ENCODE peak calls at places on chromosomes 13 and 19, in nine cellular contexts. R, O, C, X, F, E, K, W and G are unnamed samples.

GRCh38 chr19:43782689-43783231 is 2.0 kb upstream of the KCNN4 start:
- DNase-seq in R (no peak), O (no peak), C (no peak), X (no peak), F (peak), E (no peak), K (no peak), W (no peak), G (no peak)

GRCh38 chr19:43777163-43777700 is 3.5 kb downstream of the KCNN4 start:
- DNase-seq in R (peak), O (peak), C (peak), X (no peak), F (peak), E (no peak), K (no peak), W (no peak), G (peak)

GRCh38 chr13:59633290-59633689 is 530.4 kb downstream of the DIAPH3 start:
- DNase-seq in R (peak), O (no peak), C (no peak), X (no peak), F (no peak), E (no peak), K (no peak), W (no peak), G (no peak)

GRCh38 chr19:2693492-2693891 is 9.0 kb downstream of the GNG7 start:
- DNase-seq in R (no peak), O (no peak), C (no peak), X (no peak), F (no peak), E (no peak), K (no peak), W (no peak), G (no peak)

GRCh38 chr13:99378985-99379734 is 72.0 kb upstream of the GPR183 start:
- DNase-seq in R (no peak), O (no peak), C (no peak), X (no peak), F (no peak), E (no peak), K (no peak), W (no peak), G (no peak)

GRCh38 chr19:55358943-55359908 is 3.8 kb downstream of the GARIN5B start:
- DNase-seq in R (no peak), O (no peak), C (no peak), X (no peak), F (no peak), E (no peak), K (no peak), W (no peak), G (no peak)

GRCh38 chr13:33876716-33877394 is 58.9 kb downstream of the RFC3 start:
- DNase-seq in R (no peak), O (no peak), C (no peak), X (no peak), F (no peak), E (no peak), K (no peak), W (no peak), G (no peak)

GRCh38 chr13:50914301-50914700 is 4.7 kb downstream of the RNASEH2B start:
- DNase-seq in R (peak), O (no peak), C (no peak), X (no peak), F (no peak), E (no peak), K (no peak), W (no peak), G (no peak)

GRCh38 chr13:61136101-61136500 is 279.5 kb downstream of the PCDH20 start:
- DNase-seq in R (no peak), O (no peak), C (no peak), X (no peak), F (no peak), E (no peak), K (no peak), W (no peak), G (no peak)

GRCh38 chr13:52809310-52809769 is 39.1 kb downstream of the PCDH8 start:
- DNase-seq in R (peak), O (peak), C (no peak), X (no peak), F (no peak), E (no peak), K (peak), W (peak), G (no peak)

GRCh38 chr19:6056282-6056741 is 54.0 kb downstream of the RFX2 start:
- DNase-seq in R (no peak), O (no peak), C (no peak), X (no peak), F (no peak), E (no peak), K (peak), W (no peak), G (no peak)

GRCh38 chr19:35000647-35001501 is 751 bp downstream of the GRAMD1A start:
- DNase-seq in R (peak), O (peak), C (peak), X (peak), F (peak), E (no peak), K (no peak), W (peak), G (peak)

GRCh38 chr13:110332750-110333149 is 25.7 kb downstream of the COL4A2 start:
- DNase-seq in R (peak), O (no peak), C (no peak), X (no peak), F (no peak), E (no peak), K (no peak), W (no peak), G (no peak)

GRCh38 chr13:44131069-44131614 is 242.5 kb upstream of the SERP2 start:
- DNase-seq in R (no peak), O (no peak), C (no peak), X (no peak), F (no peak), E (no peak), K (no peak), W (no peak), G (no peak)

GRCh38 chr19:45773384-45773783 is 4.3 kb upstream of the SIX5 start:
- DNase-seq in R (no peak), O (no peak), C (no peak), X (no peak), F (no peak), E (no peak), K (no peak), W (no peak), G (no peak)

GRCh38 chr19:33245948-33246728 is 20.5 kb upstream of the SLC7A10 start:
- DNase-seq in R (no peak), O (peak), C (no peak), X (no peak), F (no peak), E (no peak), K (no peak), W (no peak), G (no peak)

GRCh38 chr19:12126707-12127106 is 13.4 kb downstream of the ZNF20 start:
- DNase-seq in R (peak), O (peak), C (no peak), X (no peak), F (no peak), E (no peak), K (no peak), W (no peak), G (no peak)

GRCh38 chr19:11446652-11447301 is 11.3 kb downstream of the PRKCSH start:
- DNase-seq in R (peak), O (peak), C (peak), X (peak), F (peak), E (no peak), K (no peak), W (peak), G (peak)

GRCh38 chr13:27631156-27631555 is 9.5 kb downstream of the POLR1D start:
- DNase-seq in R (no peak), O (no peak), C (no peak), X (no peak), F (no peak), E (no peak), K (no peak), W (no peak), G (no peak)

GRCh38 chr13:46546084-46546786 is 6.7 kb upstream of the LRCH1 start:
- DNase-seq in R (no peak), O (no peak), C (no peak), X (no peak), F (no peak), E (no peak), K (no peak), W (no peak), G (no peak)

GRCh38 chr19:10899171-10899653 is 27.9 kb downstream of the CARM1 start:
- DNase-seq in R (no peak), O (no peak), C (no peak), X (no peak), F (no peak), E (no peak), K (peak), W (no peak), G (no peak)

GRCh38 chr19:57682226-57682766 is 519 bp downstream of the ZNF551 start:
- DNase-seq in R (no peak), O (no peak), C (no peak), X (no peak), F (no peak), E (no peak), K (no peak), W (no peak), G (no peak)

GRCh38 chr13:51614350-51614786 is 30.1 kb downstream of the WDFY2 start:
- DNase-seq in R (no peak), O (no peak), C (peak), X (peak), F (peak), E (no peak), K (no peak), W (peak), G (peak)

GRCh38 chr19:35644206-35644986 is 2.9 kb downstream of the ETV2 start:
- DNase-seq in R (peak), O (peak), C (peak), X (peak), F (peak), E (peak), K (peak), W (peak), G (peak)

GRCh38 chr19:50567052-50567841 is 988 bp downstream of the LRRC4B start:
- DNase-seq in R (no peak), O (no peak), C (no peak), X (no peak), F (peak), E (no peak), K (no peak), W (no peak), G (no peak)

GRCh38 chr19:16896913-16897571 is 8.2 kb downstream of the F2RL3 start:
- DNase-seq in R (peak), O (peak), C (peak), X (peak), F (peak), E (peak), K (peak), W (peak), G (peak)

GRCh38 chr13:52158629-52159158 is 703 bp downstream of the NEK3 start:
- DNase-seq in R (peak), O (peak), C (no peak), X (no peak), F (no peak), E (no peak), K (no peak), W (no peak), G (no peak)

GRCh38 chr13:101915755-101916107 is 463.3 kb downstream of the ITGBL1 start:
- DNase-seq in R (no peak), O (no peak), C (no peak), X (no peak), F (no peak), E (no peak), K (no peak), W (no peak), G (no peak)

GRCh38 chr19:3586124-3586626 is 897 bp downstream of the GIPC3 start:
- DNase-seq in R (no peak), O (no peak), C (peak), X (peak), F (no peak), E (no peak), K (no peak), W (peak), G (no peak)

GRCh38 chr19:2266183-2266993 is 10.2 kb upstream of the JSRP1 start:
- DNase-seq in R (peak), O (peak), C (no peak), X (no peak), F (no peak), E (no peak), K (peak), W (peak), G (no peak)

GRCh38 chr13:107205318-107206112 is 637.6 kb upstream of the ARGLU1 start:
- DNase-seq in R (peak), O (peak), C (peak), X (peak), F (no peak), E (no peak), K (peak), W (peak), G (peak)

GRCh38 chr13:53276265-53276664 is 247.7 kb downstream of the OLFM4 start:
- DNase-seq in R (no peak), O (no peak), C (no peak), X (no peak), F (no peak), E (no peak), K (no peak), W (no peak), G (no peak)

GRCh38 chr19:1626417-1627010 is 21.3 kb upstream of the UQCR11 start:
- DNase-seq in R (no peak), O (no peak), C (no peak), X (no peak), F (no peak), E (no peak), K (no peak), W (no peak), G (no peak)

GRCh38 chr13:92886535-92887098 is 340.0 kb upstream of the GPC6 start:
- DNase-seq in R (no peak), O (no peak), C (no peak), X (no peak), F (no peak), E (no peak), K (no peak), W (no peak), G (no peak)

GRCh38 chr19:13363954-13364353 is 142.3 kb downstream of the CACNA1A start:
- DNase-seq in R (no peak), O (no peak), C (no peak), X (no peak), F (no peak), E (no peak), K (no peak), W (no peak), G (no peak)

GRCh38 chr19:48169585-48169973 is 565 bp downstream of the LIG1 start:
- DNase-seq in R (peak), O (peak), C (peak), X (peak), F (peak), E (no peak), K (peak), W (peak), G (peak)

GRCh38 chr13:76820759-76821158 is 65.4 kb downstream of the KCTD12 start:
- DNase-seq in R (peak), O (peak), C (no peak), X (no peak), F (no peak), E (no peak), K (no peak), W (no peak), G (no peak)

GRCh38 chr19:13181747-13182388 is 31.7 kb downstream of the IER2 start:
- DNase-seq in R (peak), O (peak), C (no peak), X (no peak), F (peak), E (no peak), K (peak), W (peak), G (no peak)